ENCODE peak calls at places on chromosomes 1 and 21, in eight cellular contexts. K, X, T, L, N, V, Y and Z are unnamed samples.

GRCh38 chr1:15785683-15786082 is 21.8 kb downstream of the UQCRHL start:
- DNase-seq in K (no peak), X (no peak), T (no peak), L (no peak), N (no peak), V (no peak), Y (no peak), Z (no peak)

GRCh38 chr21:33734818-33735217 is 92.5 kb downstream of the ITSN1 start:
- DNase-seq in K (no peak), X (no peak), T (peak), L (no peak), N (no peak), V (no peak), Y (no peak), Z (no peak)

GRCh38 chr1:29270881-29271390 is 34.6 kb downstream of the PTPRU start:
- DNase-seq in K (no peak), X (no peak), T (no peak), L (no peak), N (no peak), V (no peak), Y (peak), Z (no peak)

GRCh38 chr1:116377564-116378529 is 4.8 kb downstream of the ATP1A1 start:
- DNase-seq in K (peak), X (peak), T (peak), L (peak), N (peak), V (peak), Y (peak), Z (peak)

GRCh38 chr1:13829152-13829769 is 129.3 kb downstream of the PRDM2 start:
- DNase-seq in K (peak), X (peak), T (no peak), L (no peak), N (no peak), V (no peak), Y (no peak), Z (peak)

GRCh38 chr1:56799605-56800398 is 19.4 kb downstream of the FYB2 start:
- DNase-seq in K (no peak), X (no peak), T (no peak), L (no peak), N (peak), V (no peak), Y (peak), Z (peak)

GRCh38 chr1:64155285-64155684 is 48.1 kb upstream of the UBE2U start:
- DNase-seq in K (no peak), X (no peak), T (no peak), L (no peak), N (no peak), V (no peak), Y (no peak), Z (no peak)

GRCh38 chr21:43321111-43321510 is 105.8 kb downstream of the SIK1 start:
- DNase-seq in K (no peak), X (no peak), T (no peak), L (no peak), N (no peak), V (no peak), Y (no peak), Z (no peak)

GRCh38 chr1:44674113-44675000 is at the start of the genes ARMH1 and TMEM53:
- DNase-seq in K (peak), X (peak), T (peak), L (peak), N (peak), V (peak), Y (peak), Z (peak)

GRCh38 chr1:56627636-56628039 is 17.5 kb upstream of the PRKAA2 start:
- DNase-seq in K (no peak), X (no peak), T (no peak), L (no peak), N (no peak), V (no peak), Y (no peak), Z (no peak)

GRCh38 chr1:46413596-46413985 is 19.5 kb downstream of the FAAH start:
- DNase-seq in K (no peak), X (no peak), T (peak), L (no peak), N (no peak), V (no peak), Y (no peak), Z (peak)

GRCh38 chr1:77282866-77283539 is 1.2 kb downstream of the AK5 start:
- DNase-seq in K (no peak), X (no peak), T (peak), L (no peak), N (no peak), V (no peak), Y (no peak), Z (no peak)

GRCh38 chr1:118842462-118843201 is 145.5 kb downstream of the TBX15 start:
- DNase-seq in K (no peak), X (peak), T (peak), L (no peak), N (no peak), V (no peak), Y (no peak), Z (no peak)

GRCh38 chr21:43034098-43034497 is 41.5 kb downstream of the CBS start:
- DNase-seq in K (no peak), X (no peak), T (no peak), L (no peak), N (no peak), V (no peak), Y (no peak), Z (no peak)

GRCh38 chr1:84795213-84795612 is 97.8 kb downstream of the LPAR3 start:
- DNase-seq in K (no peak), X (no peak), T (no peak), L (no peak), N (no peak), V (no peak), Y (no peak), Z (no peak)

GRCh38 chr1:110390096-110390495 is 730 bp downstream of the SLC16A4 start:
- DNase-seq in K (peak), X (peak), T (no peak), L (no peak), N (no peak), V (no peak), Y (peak), Z (peak)

GRCh38 chr1:181583598-181583997 is 100.3 kb downstream of the CACNA1E start:
- DNase-seq in K (no peak), X (no peak), T (peak), L (no peak), N (no peak), V (no peak), Y (no peak), Z (peak)

GRCh38 chr1:77762072-77762476 is 2.4 kb upstream of the USP33 start:
- DNase-seq in K (no peak), X (no peak), T (no peak), L (no peak), N (no peak), V (no peak), Y (peak), Z (peak)

GRCh38 chr1:64983110-64983509 is 16.8 kb upstream of the JAK1 start:
- DNase-seq in K (no peak), X (no peak), T (peak), L (no peak), N (peak), V (no peak), Y (peak), Z (peak)

GRCh38 chr1:165144757-165145397 is 211.6 kb downstream of the LMX1A start:
- DNase-seq in K (no peak), X (peak), T (peak), L (no peak), N (peak), V (no peak), Y (peak), Z (peak)

GRCh38 chr1:94949681-94950661 is 23.1 kb upstream of the CNN3 start:
- DNase-seq in K (no peak), X (no peak), T (no peak), L (no peak), N (no peak), V (no peak), Y (peak), Z (peak)

GRCh38 chr1:18880585-18880984 is 21.1 kb upstream of the TAS1R2 start:
- DNase-seq in K (no peak), X (no peak), T (no peak), L (no peak), N (no peak), V (no peak), Y (no peak), Z (no peak)

GRCh38 chr1:15508700-15509487 is 15.1 kb downstream of the CASP9 start:
- DNase-seq in K (peak), X (no peak), T (no peak), L (no peak), N (no peak), V (no peak), Y (no peak), Z (no peak)

GRCh38 chr1:1232801-1233566 is 947 bp downstream of the B3GALT6 start:
- DNase-seq in K (no peak), X (no peak), T (no peak), L (no peak), N (no peak), V (no peak), Y (no peak), Z (no peak)

GRCh38 chr1:54649130-54649898 is 7.7 kb downstream of the MROH7 start:
- DNase-seq in K (no peak), X (no peak), T (no peak), L (no peak), N (no peak), V (no peak), Y (no peak), Z (no peak)

GRCh38 chr21:36759348-36760083 is 60.6 kb downstream of the SIM2 start:
- DNase-seq in K (no peak), X (no peak), T (no peak), L (no peak), N (no peak), V (no peak), Y (no peak), Z (no peak)

GRCh38 chr1:41718444-41719028 is 200.2 kb downstream of the HIVEP3 start:
- DNase-seq in K (no peak), X (no peak), T (no peak), L (no peak), N (no peak), V (no peak), Y (no peak), Z (peak)

GRCh38 chr1:68429233-68429804 is 20.4 kb downstream of the RPE65 start:
- DNase-seq in K (no peak), X (no peak), T (no peak), L (no peak), N (no peak), V (no peak), Y (no peak), Z (no peak)

GRCh38 chr1:194873328-194873923 is 1687.0 kb upstream of the B3GALT2 start:
- DNase-seq in K (no peak), X (no peak), T (no peak), L (no peak), N (no peak), V (no peak), Y (no peak), Z (peak)

GRCh38 chr1:101247404-101248287 is 10.8 kb downstream of the S1PR1 start:
- DNase-seq in K (no peak), X (no peak), T (no peak), L (no peak), N (no peak), V (no peak), Y (no peak), Z (no peak)

GRCh38 chr1:2323575-2323974 is 67.8 kb downstream of the MORN1 start:
- DNase-seq in K (no peak), X (no peak), T (no peak), L (no peak), N (no peak), V (no peak), Y (no peak), Z (no peak)

GRCh38 chr1:32464716-32465540 is at the start of gene ZBTB8B:
- DNase-seq in K (peak), X (peak), T (peak), L (no peak), N (no peak), V (peak), Y (peak), Z (peak)

GRCh38 chr1:41500378-41500777 is 15.9 kb upstream of the EDN2 start:
- DNase-seq in K (peak), X (peak), T (no peak), L (no peak), N (no peak), V (peak), Y (no peak), Z (peak)

DNA sequence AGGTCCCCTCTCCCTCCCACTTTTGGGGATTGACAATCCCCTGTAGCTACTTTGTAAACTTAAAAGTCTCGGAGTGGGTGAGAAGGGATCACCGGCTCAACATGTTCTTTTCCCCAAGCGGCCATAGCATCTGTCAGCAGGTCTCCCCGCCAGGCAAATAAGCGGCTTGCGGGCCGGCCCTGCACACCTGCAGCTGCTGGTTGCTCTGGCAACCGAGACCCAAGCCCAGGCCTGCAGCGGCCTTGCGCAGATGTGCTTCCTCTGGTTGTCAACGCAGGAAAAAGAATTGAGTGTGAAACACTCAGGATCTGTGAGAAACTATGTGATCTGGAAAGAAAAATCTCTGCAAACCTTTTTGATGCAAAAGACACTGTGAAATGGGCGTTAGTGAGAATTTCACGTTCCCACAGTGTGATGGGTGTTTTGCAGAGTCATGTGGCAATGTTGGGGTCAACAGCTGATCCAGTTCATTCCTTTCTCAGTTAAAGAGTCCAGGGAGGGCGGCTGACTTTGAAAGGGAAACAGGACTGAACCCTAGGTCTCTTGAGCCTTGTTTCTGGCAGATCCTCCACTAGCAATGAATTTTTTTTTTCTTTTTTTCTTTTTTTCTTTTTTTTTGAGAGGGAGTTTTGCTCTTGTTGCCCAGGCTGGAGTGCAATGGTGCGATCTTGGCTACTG is 28.4 kb downstream of the TOMM20 start:
- DNase-seq in K (no peak), X (no peak), T (no peak), L (no peak), N (no peak), V (no peak), Y (no peak), Z (no peak)
- H3K4me3 ChIP-seq in K (no peak), X (no peak), T (no peak), L (no peak), N (no peak), V (no peak), Y (no peak), Z (no peak)

GRCh38 chr1:151482017-151482416 is 22.7 kb upstream of the POGZ start:
- DNase-seq in K (no peak), X (no peak), T (no peak), L (no peak), N (no peak), V (no peak), Y (no peak), Z (no peak)

GRCh38 chr1:151486557-151486956 is 24.6 kb upstream of the CGN start:
- DNase-seq in K (no peak), X (no peak), T (no peak), L (no peak), N (no peak), V (no peak), Y (no peak), Z (no peak)

GRCh38 chr1:151491641-151492040 is 19.5 kb upstream of the CGN start:
- DNase-seq in K (no peak), X (no peak), T (no peak), L (no peak), N (no peak), V (no peak), Y (no peak), Z (no peak)

DNA sequence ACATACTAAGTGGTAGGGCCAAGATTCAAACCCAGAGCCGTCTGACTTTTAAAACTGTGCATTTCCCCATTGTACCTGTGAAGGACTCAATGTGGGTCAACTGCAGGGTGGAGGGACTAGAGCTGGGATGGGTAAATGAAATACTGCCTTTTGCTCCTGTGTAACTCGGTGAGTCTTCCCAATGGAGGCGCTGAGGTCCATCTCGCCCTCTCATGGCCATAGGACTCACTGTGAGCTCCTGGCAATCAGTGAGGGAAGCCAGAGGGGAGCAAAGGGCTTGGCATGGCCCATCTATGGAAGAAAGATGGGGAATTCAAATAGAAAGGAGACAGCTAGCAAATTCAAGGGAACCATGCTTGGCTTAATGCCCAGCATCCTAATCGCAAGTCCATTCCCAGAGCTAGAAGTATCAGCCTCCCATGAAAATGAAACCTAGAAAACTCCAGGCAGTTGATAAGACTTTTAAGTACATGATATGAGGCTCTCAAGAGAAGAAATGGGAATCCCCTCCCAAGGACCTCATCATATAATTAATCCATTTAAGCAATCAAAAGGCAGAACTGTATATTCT is 25.4 kb upstream of the CGN start:
- DNase-seq in K (no peak), X (no peak), T (no peak), L (no peak), N (no peak), V (no peak), Y (peak), Z (no peak)
- TF ChIP-seq CTCF in K (no peak), X (no peak), T (peak), L (no peak), N (no peak), V (no peak), Y (no peak), Z (no peak)

DNA sequence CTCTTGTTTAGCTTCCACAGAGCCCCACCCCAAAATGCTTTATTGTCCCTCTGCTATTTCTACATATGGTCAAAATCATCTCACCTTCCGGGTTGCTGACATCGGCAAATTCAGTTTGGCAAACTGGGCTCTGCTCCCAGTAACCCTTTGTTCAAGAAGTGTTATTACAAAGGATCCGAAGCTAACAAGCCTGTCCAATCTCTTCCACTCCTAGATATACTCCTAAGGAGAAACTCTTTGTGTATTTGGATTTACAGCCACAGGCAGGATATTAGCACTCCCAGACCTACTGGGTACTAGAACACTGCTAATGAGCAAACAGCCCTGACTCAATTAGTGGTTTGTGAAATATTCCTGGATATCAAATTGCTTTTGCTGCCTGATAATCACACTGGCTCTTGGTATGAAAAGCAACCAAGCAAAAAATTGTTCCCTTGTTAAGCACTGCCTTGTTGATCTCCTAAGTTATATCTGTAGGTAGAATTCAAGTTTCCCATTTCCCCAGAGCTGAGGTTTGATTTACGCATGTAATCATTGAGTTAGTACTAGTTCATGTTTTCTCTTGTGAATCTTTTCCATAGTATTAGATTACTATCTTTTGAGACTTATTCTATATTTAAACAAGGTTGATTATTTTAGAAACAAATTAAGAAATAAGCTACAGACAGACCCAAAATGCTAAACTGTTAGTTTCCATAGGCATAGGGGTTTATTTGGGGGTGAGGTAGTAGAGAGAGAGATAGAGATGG is 3.8 kb downstream of the JUN start:
- DNase-seq in K (no peak), X (peak), T (peak), L (no peak), N (no peak), V (no peak), Y (peak), Z (peak)
- H3K4me3 ChIP-seq in K (peak), X (no peak), T (no peak), L (no peak), N (peak), V (peak), Y (peak), Z (peak)

GRCh38 chr21:29343517-29343916 is 44.8 kb downstream of the BACH1 start:
- DNase-seq in K (no peak), X (no peak), T (no peak), L (no peak), N (peak), V (no peak), Y (peak), Z (no peak)

GRCh38 chr21:29340228-29340627 is 41.5 kb downstream of the BACH1 start:
- DNase-seq in K (no peak), X (no peak), T (no peak), L (no peak), N (no peak), V (no peak), Y (no peak), Z (no peak)

GRCh38 chr21:29346281-29346680 is 47.6 kb downstream of the BACH1 start:
- DNase-seq in K (no peak), X (no peak), T (no peak), L (no peak), N (no peak), V (no peak), Y (no peak), Z (no peak)

GRCh38 chr21:29338256-29338655 is 39.5 kb downstream of the BACH1 start:
- DNase-seq in K (no peak), X (no peak), T (no peak), L (no peak), N (no peak), V (no peak), Y (no peak), Z (no peak)

DNA sequence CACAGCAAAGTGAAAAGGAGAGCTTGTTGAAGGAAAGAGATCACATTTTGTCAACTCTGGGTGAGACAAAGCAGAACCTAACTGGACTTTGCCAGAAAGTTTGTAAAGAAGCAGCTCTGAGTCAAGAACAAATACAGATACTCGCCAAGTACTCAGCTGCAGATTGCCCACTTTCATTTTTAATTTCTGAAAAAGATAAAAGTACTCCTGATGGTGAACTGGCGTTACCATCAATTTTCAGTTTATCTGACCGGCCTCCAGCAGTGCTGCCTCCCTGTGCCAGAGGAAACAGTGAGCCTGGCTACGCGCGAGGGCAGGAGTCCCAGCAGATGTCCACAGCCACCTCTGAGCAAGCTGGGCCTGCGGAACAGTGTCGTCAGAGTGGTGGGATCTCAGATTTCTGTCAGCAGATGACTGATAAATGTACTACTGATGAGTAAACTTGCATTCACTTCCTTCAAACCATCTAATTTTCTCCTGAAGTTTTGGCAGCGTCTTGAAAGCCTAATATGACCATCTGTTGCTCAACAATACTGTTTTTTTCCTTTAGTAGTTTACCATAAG is 43.8 kb downstream of the BACH1 start:
- DNase-seq in K (peak), X (no peak), T (no peak), L (no peak), N (peak), V (peak), Y (peak), Z (peak)
- TF ChIP-seq CTCF in K (no peak), X (no peak), T (no peak), L (no peak), N (no peak), V (no peak), Y (no peak), Z (no peak)

GRCh38 chr1:114154963-114155322 is 1.3 kb upstream of the SYT6 start:
- DNase-seq in K (no peak), X (no peak), T (peak), L (no peak), N (peak), V (no peak), Y (peak), Z (peak)

GRCh38 chr1:114154146-114154962 is 685 bp upstream of the SYT6 start:
- DNase-seq in K (no peak), X (no peak), T (peak), L (no peak), N (no peak), V (no peak), Y (peak), Z (peak)

GRCh38 chr1:114153051-114153620 is 533 bp downstream of the SYT6 start:
- DNase-seq in K (no peak), X (no peak), T (peak), L (no peak), N (no peak), V (peak), Y (no peak), Z (no peak)

GRCh38 chr1:114152211-114153050 is 1.2 kb downstream of the SYT6 start:
- DNase-seq in K (peak), X (peak), T (peak), L (no peak), N (no peak), V (peak), Y (peak), Z (peak)

GRCh38 chr1:114153621-114154145 is at the start of gene SYT6:
- DNase-seq in K (no peak), X (no peak), T (peak), L (no peak), N (no peak), V (no peak), Y (no peak), Z (no peak)
- H3K4me3 ChIP-seq in K (peak), X (no peak), T (peak), L (peak), N (no peak), V (peak), Y (peak), Z (no peak)